ENCODE peak calls at places on chromosomes 5 and 9, in four cellular contexts. W, F, P and D are unnamed samples.

GRCh38 chr9:131292937-131293336 is 3.4 kb downstream of the PLPP7 start:
- DNase-seq in W (no peak), F (no peak), P (no peak), D (no peak)

GRCh38 chr9:132023409-132024180 is 56.1 kb downstream of the MED27 start:
- DNase-seq in W (no peak), F (no peak), P (no peak), D (no peak)

GRCh38 chr9:104991144-104991953 is 63.4 kb upstream of the ABCA1 start:
- DNase-seq in W (peak), F (peak), P (peak), D (peak)

GRCh38 chr9:93686127-93686879 is 109.9 kb downstream of the PHF2 start:
- DNase-seq in W (no peak), F (no peak), P (no peak), D (no peak)

GRCh38 chr5:83895860-83896259 is 175.2 kb upstream of the HAPLN1 start:
- DNase-seq in W (no peak), F (no peak), P (peak), D (peak)

GRCh38 chr5:103668281-103668680 is 105.7 kb upstream of the NUDT12 start:
- DNase-seq in W (no peak), F (no peak), P (no peak), D (no peak)

GRCh38 chr5:91978221-91978882 is 595.2 kb upstream of the ARRDC3 start:
- DNase-seq in W (no peak), F (no peak), P (no peak), D (no peak)

GRCh38 chr5:114122852-114123251 is 239.0 kb upstream of the KCNN2 start:
- DNase-seq in W (no peak), F (no peak), P (no peak), D (no peak)

GRCh38 chr5:178831049-178831448 is 28.7 kb upstream of the ZNF354B start:
- DNase-seq in W (no peak), F (no peak), P (no peak), D (no peak)

GRCh38 chr5:14204011-14204670 is 61.0 kb downstream of the TRIO start:
- DNase-seq in W (no peak), F (no peak), P (no peak), D (no peak)

GRCh38 chr9:101791938-101792337 is 53.5 kb upstream of the GRIN3A start:
- DNase-seq in W (peak), F (no peak), P (no peak), D (peak)

GRCh38 chr5:76583163-76584047 is 39.8 kb downstream of the F2RL2 start:
- DNase-seq in W (no peak), F (no peak), P (peak), D (peak)

GRCh38 chr9:14312721-14313377 is 1.1 kb downstream of the NFIB start:
- DNase-seq in W (peak), F (peak), P (no peak), D (peak)

GRCh38 chr9:21747171-21747570 is 55.3 kb upstream of the MTAP start:
- DNase-seq in W (no peak), F (no peak), P (no peak), D (peak)

GRCh38 chr5:35316611-35317307 is 86.5 kb upstream of the PRLR start:
- DNase-seq in W (no peak), F (no peak), P (no peak), D (no peak)

GRCh38 chr5:180099733-180100611 is 28.4 kb upstream of the RNF130 start:
- DNase-seq in W (no peak), F (no peak), P (no peak), D (no peak)

GRCh38 chr5:111829701-111830100 is 72.7 kb upstream of the NREP start:
- DNase-seq in W (no peak), F (no peak), P (peak), D (peak)

GRCh38 chr9:124202447-124202971 is 55.2 kb upstream of the NEK6 start:
- DNase-seq in W (no peak), F (peak), P (peak), D (peak)

GRCh38 chr5:139417214-139417613 is 13.3 kb upstream of the SPATA24 start:
- DNase-seq in W (no peak), F (no peak), P (peak), D (peak)

GRCh38 chr5:60161340-60161934 is 267.9 kb upstream of the PDE4D start:
- DNase-seq in W (no peak), F (no peak), P (peak), D (peak)

GRCh38 chr9:108282872-108283271 is 572.9 kb downstream of the ACTL7B start:
- DNase-seq in W (no peak), F (no peak), P (peak), D (peak)

GRCh38 chr5:34790087-34790486 is 48.9 kb upstream of the TTC23L start:
- DNase-seq in W (no peak), F (no peak), P (no peak), D (no peak)

GRCh38 chr5:6439588-6440550 is 8.8 kb upstream of the UBE2QL1 start:
- DNase-seq in W (no peak), F (no peak), P (no peak), D (no peak)

GRCh38 chr9:121736964-121737462 is 85.6 kb downstream of the DAB2IP start:
- DNase-seq in W (no peak), F (peak), P (no peak), D (no peak)

GRCh38 chr5:157245477-157245876 is 20.4 kb upstream of the CYFIP2 start:
- DNase-seq in W (peak), F (no peak), P (no peak), D (no peak)

GRCh38 chr5:179221196-179221876 is 123.9 kb downstream of the ADAMTS2 start:
- DNase-seq in W (no peak), F (no peak), P (no peak), D (no peak)

GRCh38 chr5:137629646-137630045 is 106.2 kb downstream of the KLHL3 start:
- DNase-seq in W (peak), F (no peak), P (peak), D (peak)

GRCh38 chr5:168311061-168311566 is 19.7 kb downstream of the WWC1 start:
- DNase-seq in W (peak), F (no peak), P (no peak), D (no peak)

GRCh38 chr5:5953641-5954040 is 424.7 kb downstream of the MED10 start:
- DNase-seq in W (no peak), F (no peak), P (no peak), D (no peak)

GRCh38 chr5:179297026-179297425 is 48.2 kb downstream of the ADAMTS2 start:
- DNase-seq in W (no peak), F (no peak), P (no peak), D (no peak)

GRCh38 chr5:175378444-175379028 is 65.4 kb downstream of the DRD1 start:
- DNase-seq in W (no peak), F (no peak), P (peak), D (no peak)

GRCh38 chr9:72207278-72207677 is 58.0 kb downstream of the GDA start:
- DNase-seq in W (no peak), F (no peak), P (no peak), D (no peak)

GRCh38 chr9:127066775-127067111 is 55.7 kb downstream of the ANGPTL2 start:
- DNase-seq in W (no peak), F (no peak), P (peak), D (peak)

GRCh38 chr5:65327582-65327981 is 154.1 kb downstream of the ADAMTS6 start:
- DNase-seq in W (no peak), F (no peak), P (peak), D (peak)

GRCh38 chr5:173602423-173602822 is 14.0 kb downstream of the BOD1 start:
- DNase-seq in W (no peak), F (peak), P (peak), D (peak)

GRCh38 chr5:96661101-96661840 is 905 bp upstream of the CAST start:
- DNase-seq in W (no peak), F (peak), P (peak), D (peak)

GRCh38 chr5:124927735-124928134 is 181.3 kb upstream of the ZNF608 start:
- DNase-seq in W (no peak), F (no peak), P (peak), D (peak)

GRCh38 chr9:124448019-124448418 is 2.2 kb upstream of the ADGRD2 start:
- DNase-seq in W (no peak), F (peak), P (no peak), D (no peak)